ENCODE peak calls at places on chromosomes 12 and 14, in five cellular contexts. D, O, W, H and A are unnamed samples.

GRCh38 chr12:66003951-66004350 is 126.6 kb downstream of the LLPH start:
- DNase-seq in D (no peak), O (no peak), W (no peak), H (no peak), A (no peak)

GRCh38 chr12:85630851-85631250 is 205.4 kb downstream of the RASSF9 start:
- DNase-seq in D (no peak), O (no peak), W (no peak), H (no peak), A (no peak)

GRCh38 chr14:62158779-62159178 is 396.6 kb downstream of the SNAPC1 start:
- DNase-seq in D (no peak), O (no peak), W (no peak), H (no peak), A (no peak)

GRCh38 chr12:52506858-52507715 is 13.1 kb downstream of the KRT5 start:
- DNase-seq in D (peak), O (peak), W (peak), H (no peak), A (no peak)

GRCh38 chr12:1720494-1720893 is 29.6 kb downstream of the ADIPOR2 start:
- DNase-seq in D (no peak), O (no peak), W (no peak), H (no peak), A (peak)

GRCh38 chr14:50343424-50343823 is 31.3 kb downstream of the DMAC2L start:
- DNase-seq in D (no peak), O (no peak), W (no peak), H (no peak), A (no peak)

GRCh38 chr12:31387011-31387410 is 61.1 kb upstream of the SINHCAF start:
- DNase-seq in D (no peak), O (no peak), W (no peak), H (no peak), A (no peak)

GRCh38 chr12:89211456-89211855 is 140.8 kb downstream of the DUSP6 start:
- DNase-seq in D (peak), O (no peak), W (no peak), H (no peak), A (no peak)

GRCh38 chr12:6533653-6534157 is 612 bp upstream of the GAPDH start:
- DNase-seq in D (peak), O (no peak), W (peak), H (peak), A (no peak)

GRCh38 chr12:100926669-100927248 is 132.2 kb downstream of the ANO4 start:
- DNase-seq in D (peak), O (no peak), W (peak), H (peak), A (peak)

GRCh38 chr14:38197761-38198345 is 9.9 kb upstream of the SSTR1 start:
- DNase-seq in D (peak), O (no peak), W (no peak), H (no peak), A (no peak)

GRCh38 chr14:99686557-99687283 is 2.6 kb downstream of the CYP46A1 start:
- DNase-seq in D (no peak), O (no peak), W (no peak), H (peak), A (no peak)

GRCh38 chr14:24456980-24457379 is 14.4 kb upstream of the SDR39U1 start:
- DNase-seq in D (no peak), O (no peak), W (no peak), H (no peak), A (no peak)

GRCh38 chr14:95034806-95035205 is 122.5 kb downstream of the DICER1 start:
- DNase-seq in D (no peak), O (no peak), W (no peak), H (peak), A (no peak)

GRCh38 chr12:1741154-1741949 is 50.5 kb downstream of the ADIPOR2 start:
- DNase-seq in D (peak), O (no peak), W (no peak), H (no peak), A (no peak)

GRCh38 chr12:2295941-2296461 is 243.2 kb downstream of the CACNA1C start:
- DNase-seq in D (peak), O (no peak), W (no peak), H (no peak), A (no peak)

GRCh38 chr12:96907681-96908163 is 665 bp downstream of the NEDD1 start:
- DNase-seq in D (peak), O (no peak), W (peak), H (peak), A (no peak)

GRCh38 chr14:102469261-102469660 is 40.3 kb downstream of the ANKRD9 start:
- DNase-seq in D (no peak), O (no peak), W (no peak), H (no peak), A (no peak)

GRCh38 chr12:94618995-94619695 is 31.2 kb downstream of the TMCC3 start:
- DNase-seq in D (peak), O (peak), W (no peak), H (no peak), A (no peak)

GRCh38 chr12:110117948-110118685 is 6.0 kb upstream of the IFT81 start:
- DNase-seq in D (no peak), O (no peak), W (no peak), H (peak), A (no peak)

GRCh38 chr12:132561784-132562156 is 48.6 kb downstream of the LRCOL1 start:
- DNase-seq in D (no peak), O (no peak), W (peak), H (no peak), A (no peak)

GRCh38 chr12:79934309-79935020 is 432 bp downstream of the PPP1R12A start:
- DNase-seq in D (peak), O (no peak), W (peak), H (peak), A (no peak)

GRCh38 chr12:2125651-2126050 is 72.9 kb downstream of the CACNA1C start:
- DNase-seq in D (no peak), O (no peak), W (no peak), H (no peak), A (no peak)

GRCh38 chr12:89863332-89863938 is 154.8 kb upstream of the ATP2B1 start:
- DNase-seq in D (no peak), O (no peak), W (no peak), H (no peak), A (no peak)

GRCh38 chr14:101554991-101555668 is 6.2 kb upstream of the DIO3 start:
- DNase-seq in D (no peak), O (no peak), W (no peak), H (peak), A (no peak)

GRCh38 chr12:77133566-77133965 is 68.2 kb upstream of the E2F7 start:
- DNase-seq in D (peak), O (no peak), W (peak), H (peak), A (peak)

GRCh38 chr12:92485356-92486348 is 217.1 kb upstream of the PLEKHG7 start:
- DNase-seq in D (no peak), O (no peak), W (no peak), H (no peak), A (no peak)

GRCh38 chr12:107225626-107226025 is 132.3 kb upstream of the CRY1 start:
- DNase-seq in D (peak), O (no peak), W (no peak), H (no peak), A (peak)

GRCh38 chr12:7023096-7023495 is 4.8 kb upstream of the LPCAT3 start:
- DNase-seq in D (no peak), O (no peak), W (no peak), H (no peak), A (no peak)

GRCh38 chr12:51980051-51980808 is 26.5 kb upstream of the TAMALIN start:
- DNase-seq in D (no peak), O (peak), W (peak), H (peak), A (peak)

GRCh38 chr12:49547090-49547690 is 8.4 kb downstream of the KCNH3 start:
- DNase-seq in D (no peak), O (no peak), W (no peak), H (no peak), A (no peak)

GRCh38 chr12:105672171-105672570 is 341.7 kb downstream of the C12orf75 start:
- DNase-seq in D (no peak), O (no peak), W (no peak), H (no peak), A (no peak)

GRCh38 chr14:76811561-76811960 is 1.1 kb downstream of the ANGEL1 start:
- DNase-seq in D (peak), O (no peak), W (no peak), H (no peak), A (no peak)

GRCh38 chr14:76810525-76810924 is 2.2 kb downstream of the ANGEL1 start:
- DNase-seq in D (no peak), O (no peak), W (no peak), H (no peak), A (no peak)

GRCh38 chr14:76812422-76813383 is at the start of gene ANGEL1:
- DNase-seq in D (peak), O (peak), W (peak), H (peak), A (peak)

GRCh38 chr14:76812093-76812421 is 625 bp downstream of the ANGEL1 start:
- DNase-seq in D (no peak), O (no peak), W (no peak), H (peak), A (no peak)

GRCh38 chr14:76810953-76811400 is 1.7 kb downstream of the ANGEL1 start:
- DNase-seq in D (peak), O (no peak), W (peak), H (peak), A (no peak)
- H3K27ac ChIP-seq in D (no peak), O (no peak), W (no peak), H (peak), A (no peak)

DNA sequence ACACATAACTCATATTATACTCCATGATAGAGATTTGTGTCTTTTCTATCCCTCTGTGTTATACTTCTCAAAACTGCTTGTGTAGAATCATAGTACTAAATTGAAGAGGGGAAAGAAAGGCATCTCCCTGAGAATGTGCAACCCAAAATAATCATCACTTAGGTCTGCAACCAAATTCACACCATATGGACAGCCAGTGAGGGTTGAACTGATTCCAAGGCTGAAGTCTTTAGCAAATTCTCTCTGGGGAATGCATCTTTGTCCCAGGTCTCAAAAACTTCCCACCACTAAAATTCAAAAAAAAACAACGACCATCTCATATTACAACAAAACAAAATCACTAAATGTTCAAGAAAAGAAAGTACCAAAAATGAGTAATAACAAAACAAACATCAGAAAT is 11.0 kb downstream of the ZFC3H1 start:
- DNase-seq in D (no peak), O (no peak), W (no peak), H (no peak), A (no peak)
- H3K4me3 ChIP-seq in D (no peak), O (no peak), W (no peak), H (no peak), A (no peak)

DNA sequence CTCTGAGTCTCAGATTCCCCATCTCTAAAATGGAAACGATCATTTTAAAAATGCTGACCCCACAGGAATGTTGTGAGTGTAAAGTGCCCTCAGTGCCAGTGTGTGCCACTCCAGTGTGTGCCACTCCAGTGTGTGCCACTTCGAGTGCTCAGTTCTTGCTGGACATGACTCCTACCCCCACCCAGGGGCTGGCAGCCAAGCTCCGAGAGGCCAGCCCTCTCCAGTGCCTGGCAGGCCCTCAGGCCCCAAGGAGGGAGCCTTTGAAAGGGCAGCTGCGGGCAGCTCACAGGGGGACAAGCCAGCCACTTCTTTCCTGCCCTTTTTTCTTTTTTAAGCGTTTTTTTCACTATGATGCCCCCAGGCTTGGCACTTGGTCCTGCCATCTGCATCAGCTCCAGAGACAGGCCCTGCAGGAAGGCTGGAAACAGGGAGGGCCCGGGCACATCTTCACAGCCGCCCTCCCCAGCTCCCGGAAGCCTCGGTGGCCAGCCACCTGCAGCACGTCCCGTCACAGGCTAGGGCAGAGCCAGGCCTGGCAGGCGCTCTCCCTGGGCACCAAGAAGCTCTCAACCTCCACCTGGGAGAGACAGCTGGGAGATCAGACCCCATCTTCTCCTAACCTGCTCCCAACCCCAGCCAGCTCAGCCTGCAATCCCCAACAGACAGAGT is 29.8 kb downstream of the NCOR2 start:
- DNase-seq in D (no peak), O (no peak), W (no peak), H (no peak), A (no peak)
- H3K27ac ChIP-seq in D (no peak), O (peak), W (peak), H (no peak), A (no peak)

GRCh38 chr14:60944206-60944605 is 36.7 kb downstream of the TRMT5 start:
- DNase-seq in D (no peak), O (no peak), W (peak), H (no peak), A (no peak)
- H3K4me3 ChIP-seq in D (no peak), O (no peak), W (no peak), H (no peak), A (no peak)

DNA sequence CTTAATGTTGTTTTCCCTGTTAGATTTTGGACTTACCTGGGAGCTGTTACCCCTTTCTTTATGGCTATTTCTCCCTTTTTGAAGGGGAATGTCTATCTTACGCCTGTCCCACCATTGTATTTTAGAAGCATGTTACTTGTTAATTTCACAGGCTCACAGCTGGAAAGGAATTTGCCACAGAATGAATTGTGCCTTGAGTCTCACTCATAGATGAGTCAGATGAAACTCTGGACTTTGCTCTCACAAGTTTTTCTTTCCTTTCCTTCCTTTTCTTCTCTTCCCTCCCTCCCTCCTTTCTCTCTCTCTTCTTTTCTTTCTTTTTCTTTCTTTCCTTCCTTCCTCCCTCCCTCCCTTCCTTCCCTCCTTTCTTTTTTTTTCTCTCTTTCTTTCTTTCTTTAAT is 9.3 kb upstream of the ATF7IP start:
- DNase-seq in D (no peak), O (no peak), W (no peak), H (no peak), A (no peak)
- H3K27ac ChIP-seq in D (no peak), O (no peak), W (no peak), H (no peak), A (no peak)

GRCh38 chr12:108595711-108596647 is 1.9 kb downstream of the TMEM119 start:
- DNase-seq in D (no peak), O (no peak), W (no peak), H (no peak), A (no peak)
- H3K4me3 ChIP-seq in D (no peak), O (no peak), W (no peak), H (peak), A (no peak)

GRCh38 chr12:27245039-27245438 is 953 bp downstream of the STK38L start:
- DNase-seq in D (no peak), O (peak), W (peak), H (no peak), A (no peak)
- H3K27ac ChIP-seq in D (peak), O (peak), W (peak), H (peak), A (no peak)

GRCh38 chr12:57458665-57459054 is 925 bp upstream of the GLI1 start:
- DNase-seq in D (no peak), O (no peak), W (no peak), H (no peak), A (no peak)
- H3K4me3 ChIP-seq in D (peak), O (peak), W (peak), H (peak), A (peak)